ENCODE peak calls at places on chromosomes 16 and 17, in seven cellular contexts. One of them, this sample, is unnamed.

GRCh38 chr16:26317885-26318284 is 626.1 kb downstream of the HS3ST4 start:
- DNase-seq in tibial nerve: no peak
- DNase-seq in mesothelial cell of epicardium: no peak
- DNase-seq in neural crest cell: no peak
- DNase-seq in A549: no peak
- DNase-seq in MM.1S: no peak
- DNase-seq in fibroblast of the aortic adventitia: no peak
- DNase-seq in this sample: no peak

GRCh38 chr17:40404003-40404402 is 13.7 kb downstream of the TOP2A start:
- DNase-seq in tibial nerve: no peak
- DNase-seq in mesothelial cell of epicardium: no peak
- DNase-seq in neural crest cell: no peak
- DNase-seq in A549: no peak
- DNase-seq in MM.1S: no peak
- DNase-seq in fibroblast of the aortic adventitia: peak
- DNase-seq in this sample: no peak

GRCh38 chr17:6427284-6427781 is 7.6 kb downstream of the AIPL1 start:
- DNase-seq in tibial nerve: no peak
- DNase-seq in mesothelial cell of epicardium: no peak
- DNase-seq in neural crest cell: no peak
- DNase-seq in A549: no peak
- DNase-seq in MM.1S: peak
- DNase-seq in fibroblast of the aortic adventitia: peak
- DNase-seq in this sample: no peak

GRCh38 chr16:4315185-4316102 is at the start of gene GLIS2:
- DNase-seq in tibial nerve: peak
- DNase-seq in mesothelial cell of epicardium: peak
- DNase-seq in neural crest cell: peak
- DNase-seq in A549: peak
- DNase-seq in MM.1S: peak
- DNase-seq in fibroblast of the aortic adventitia: peak
- DNase-seq in this sample: peak

GRCh38 chr17:83065660-83066542 is 13.5 kb upstream of the METRNL start:
- DNase-seq in tibial nerve: peak
- DNase-seq in mesothelial cell of epicardium: peak
- DNase-seq in neural crest cell: no peak
- DNase-seq in A549: no peak
- DNase-seq in MM.1S: no peak
- DNase-seq in fibroblast of the aortic adventitia: no peak
- DNase-seq in this sample: no peak

GRCh38 chr16:3149630-3150345 is 15.0 kb downstream of the ZNF213 start:
- DNase-seq in tibial nerve: no peak
- DNase-seq in mesothelial cell of epicardium: peak
- DNase-seq in neural crest cell: peak
- DNase-seq in A549: peak
- DNase-seq in MM.1S: no peak
- DNase-seq in fibroblast of the aortic adventitia: peak
- DNase-seq in this sample: peak

GRCh38 chr17:55212880-55213279 is 51.9 kb upstream of the HLF start:
- DNase-seq in tibial nerve: no peak
- DNase-seq in mesothelial cell of epicardium: no peak
- DNase-seq in neural crest cell: no peak
- DNase-seq in A549: no peak
- DNase-seq in MM.1S: no peak
- DNase-seq in fibroblast of the aortic adventitia: no peak
- DNase-seq in this sample: no peak

GRCh38 chr16:15415411-15416070 is 18.8 kb upstream of the BMERB1 start:
- DNase-seq in tibial nerve: no peak
- DNase-seq in mesothelial cell of epicardium: no peak
- DNase-seq in neural crest cell: no peak
- DNase-seq in A549: no peak
- DNase-seq in MM.1S: no peak
- DNase-seq in fibroblast of the aortic adventitia: no peak
- DNase-seq in this sample: no peak

GRCh38 chr17:33038740-33039139 is 47.1 kb downstream of the SPACA3 start:
- DNase-seq in tibial nerve: no peak
- DNase-seq in mesothelial cell of epicardium: peak
- DNase-seq in neural crest cell: peak
- DNase-seq in A549: peak
- DNase-seq in MM.1S: no peak
- DNase-seq in fibroblast of the aortic adventitia: peak
- DNase-seq in this sample: peak

GRCh38 chr16:83400234-83400633 is 407.5 kb upstream of the HSBP1 start:
- DNase-seq in tibial nerve: no peak
- DNase-seq in mesothelial cell of epicardium: no peak
- DNase-seq in neural crest cell: no peak
- DNase-seq in A549: no peak
- DNase-seq in MM.1S: no peak
- DNase-seq in fibroblast of the aortic adventitia: no peak
- DNase-seq in this sample: peak

DNA sequence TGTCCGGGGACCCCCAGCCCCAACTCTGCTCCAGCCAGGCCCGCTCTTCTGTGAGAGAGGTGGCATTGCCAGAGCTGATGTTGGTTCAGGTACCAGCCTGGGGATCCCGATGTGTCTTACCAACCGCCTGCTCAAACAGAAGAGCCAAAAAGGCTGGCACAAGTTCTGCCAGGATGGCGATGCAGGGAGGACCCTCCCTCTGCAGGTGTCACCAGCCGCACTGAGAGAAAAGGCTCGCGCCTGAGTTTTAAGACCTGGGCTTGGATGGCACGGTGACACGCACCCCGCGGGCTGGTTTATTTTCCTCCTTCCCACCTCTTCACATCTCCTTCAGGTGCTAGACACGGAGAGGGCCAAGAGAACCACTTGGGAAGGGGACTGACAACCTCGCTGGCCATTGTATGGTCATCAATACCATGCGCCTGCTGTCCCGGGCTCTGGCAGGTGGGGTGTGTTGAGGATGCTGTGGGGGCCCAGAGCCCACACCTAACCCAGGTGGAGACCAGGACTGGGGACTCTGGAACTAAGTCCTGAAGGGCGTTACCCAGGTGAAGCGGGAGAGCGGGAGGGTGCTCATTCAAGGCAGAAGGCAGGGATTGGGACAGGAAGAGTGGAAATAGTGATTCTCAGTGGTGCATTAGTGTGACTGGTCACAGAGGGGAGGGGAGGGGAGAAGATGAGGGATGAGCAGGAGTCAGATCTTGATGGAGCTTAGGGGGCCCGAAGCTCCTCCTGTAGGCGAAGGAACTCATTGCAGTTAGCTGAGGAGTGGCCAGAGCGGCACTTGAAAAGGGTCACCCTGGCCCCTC is 16.3 kb downstream of the FOXJ1 start:
- DNase-seq in tibial nerve: no peak
- DNase-seq in mesothelial cell of epicardium: no peak
- DNase-seq in neural crest cell: no peak
- DNase-seq in A549: peak
- DNase-seq in MM.1S: no peak
- DNase-seq in fibroblast of the aortic adventitia: no peak
- DNase-seq in this sample: no peak
- TF ChIP-seq CTCF in tibial nerve: no peak
- TF ChIP-seq CTCF in mesothelial cell of epicardium: no peak
- TF ChIP-seq CTCF in neural crest cell: peak
- TF ChIP-seq CTCF in A549: no peak
- TF ChIP-seq CTCF in MM.1S: peak
- TF ChIP-seq CTCF in fibroblast of the aortic adventitia: peak
- TF ChIP-seq CTCF in this sample: no peak

GRCh38 chr17:74298690-74299617 is 24.9 kb downstream of the DNAI2 start:
- DNase-seq in tibial nerve: no peak
- DNase-seq in mesothelial cell of epicardium: no peak
- DNase-seq in neural crest cell: no peak
- DNase-seq in A549: no peak
- DNase-seq in MM.1S: no peak
- DNase-seq in fibroblast of the aortic adventitia: peak
- DNase-seq in this sample: no peak

GRCh38 chr17:74295625-74296547 is 21.9 kb downstream of the DNAI2 start:
- DNase-seq in tibial nerve: no peak
- DNase-seq in mesothelial cell of epicardium: no peak
- DNase-seq in neural crest cell: no peak
- DNase-seq in A549: no peak
- DNase-seq in MM.1S: no peak
- DNase-seq in fibroblast of the aortic adventitia: peak
- DNase-seq in this sample: no peak

GRCh38 chr17:74299618-74300009 is 25.6 kb downstream of the DNAI2 start:
- DNase-seq in tibial nerve: no peak
- DNase-seq in mesothelial cell of epicardium: no peak
- DNase-seq in neural crest cell: no peak
- DNase-seq in A549: no peak
- DNase-seq in MM.1S: no peak
- DNase-seq in fibroblast of the aortic adventitia: no peak
- DNase-seq in this sample: no peak

GRCh38 chr17:74297941-74298340 is 23.9 kb downstream of the DNAI2 start:
- DNase-seq in tibial nerve: no peak
- DNase-seq in mesothelial cell of epicardium: no peak
- DNase-seq in neural crest cell: no peak
- DNase-seq in A549: no peak
- DNase-seq in MM.1S: no peak
- DNase-seq in fibroblast of the aortic adventitia: peak
- DNase-seq in this sample: no peak

DNA sequence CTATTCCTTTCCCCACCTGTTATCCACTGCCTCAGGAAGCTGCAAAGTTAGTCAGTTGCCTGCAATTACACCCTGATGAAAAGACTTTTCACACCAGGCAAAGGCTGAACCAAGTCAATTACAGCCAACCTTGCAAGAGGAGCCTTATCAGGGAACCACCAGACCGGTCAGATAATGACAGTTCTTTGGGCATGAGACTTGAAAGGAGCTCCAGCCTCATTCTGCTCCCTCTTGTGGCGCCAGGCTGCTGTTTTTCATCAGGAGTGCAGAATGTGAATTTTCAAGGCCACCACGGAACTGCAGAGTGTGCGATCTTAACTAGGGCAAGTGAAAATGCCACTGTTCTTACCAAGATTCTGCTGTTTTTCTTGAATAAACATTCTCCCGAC is 22.5 kb downstream of the DNAI2 start:
- DNase-seq in tibial nerve: peak
- DNase-seq in mesothelial cell of epicardium: no peak
- DNase-seq in neural crest cell: peak
- DNase-seq in A549: peak
- DNase-seq in MM.1S: peak
- DNase-seq in fibroblast of the aortic adventitia: peak
- DNase-seq in this sample: peak
- TF ChIP-seq CTCF in tibial nerve: peak
- TF ChIP-seq CTCF in mesothelial cell of epicardium: peak
- TF ChIP-seq CTCF in neural crest cell: peak
- TF ChIP-seq CTCF in A549: peak
- TF ChIP-seq CTCF in MM.1S: peak
- TF ChIP-seq CTCF in fibroblast of the aortic adventitia: peak
- TF ChIP-seq CTCF in this sample: peak

GRCh38 chr16:70254095-70254964 is 2.6 kb upstream of the EXOSC6 start:
- DNase-seq in tibial nerve: no peak
- DNase-seq in mesothelial cell of epicardium: no peak
- DNase-seq in neural crest cell: no peak
- DNase-seq in A549: no peak
- DNase-seq in MM.1S: no peak
- DNase-seq in fibroblast of the aortic adventitia: no peak
- DNase-seq in this sample: no peak

GRCh38 chr16:70253291-70254094 is 1.8 kb upstream of the EXOSC6 start:
- DNase-seq in tibial nerve: no peak
- DNase-seq in mesothelial cell of epicardium: no peak
- DNase-seq in neural crest cell: peak
- DNase-seq in A549: peak
- DNase-seq in MM.1S: peak
- DNase-seq in fibroblast of the aortic adventitia: peak
- DNase-seq in this sample: peak

GRCh38 chr16:70251651-70252354 is at the start of gene EXOSC6:
- DNase-seq in tibial nerve: peak
- DNase-seq in mesothelial cell of epicardium: peak
- DNase-seq in neural crest cell: peak
- DNase-seq in A549: peak
- DNase-seq in MM.1S: peak
- DNase-seq in fibroblast of the aortic adventitia: peak
- DNase-seq in this sample: peak

GRCh38 chr16:70250748-70251650 is 741 bp downstream of the EXOSC6 start:
- DNase-seq in tibial nerve: no peak
- DNase-seq in mesothelial cell of epicardium: no peak
- DNase-seq in neural crest cell: peak
- DNase-seq in A549: peak
- DNase-seq in MM.1S: peak
- DNase-seq in fibroblast of the aortic adventitia: peak
- DNase-seq in this sample: peak

DNA sequence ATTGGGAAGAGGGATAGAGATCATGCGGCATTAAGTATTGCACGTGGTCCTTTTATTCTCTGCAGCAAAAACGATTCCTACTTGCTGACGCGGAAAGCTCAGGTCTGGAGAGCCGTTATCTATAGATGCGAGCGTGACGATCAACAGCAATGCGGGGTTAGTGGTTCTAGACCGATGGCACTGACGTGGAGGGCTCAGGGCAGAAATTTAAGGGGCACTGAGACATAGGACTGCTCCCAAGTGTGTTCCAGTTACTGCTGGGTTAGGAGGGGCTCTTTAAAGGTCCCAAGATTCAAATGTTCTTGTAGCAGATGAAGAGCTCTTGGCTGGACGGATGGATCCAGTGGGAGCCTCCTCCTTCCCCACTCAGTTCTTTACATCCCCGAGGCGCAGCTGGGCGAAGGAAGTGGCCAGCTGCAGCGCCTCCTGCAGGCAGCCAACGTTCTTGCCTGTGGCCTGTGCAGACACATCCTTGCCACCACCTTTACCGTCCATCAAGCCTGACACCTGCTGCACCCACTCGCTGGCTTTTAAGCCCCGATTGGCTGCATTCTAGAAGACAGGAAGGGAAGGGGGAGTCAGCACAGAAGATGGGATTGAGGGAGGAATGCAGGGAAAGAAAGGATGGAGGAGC is 732 bp upstream of the EXOSC6 start:
- DNase-seq in tibial nerve: no peak
- DNase-seq in mesothelial cell of epicardium: no peak
- DNase-seq in neural crest cell: peak
- DNase-seq in A549: peak
- DNase-seq in MM.1S: no peak
- DNase-seq in fibroblast of the aortic adventitia: peak
- DNase-seq in this sample: peak
- TF ChIP-seq CTCF in tibial nerve: no peak
- TF ChIP-seq CTCF in mesothelial cell of epicardium: peak
- TF ChIP-seq CTCF in neural crest cell: peak
- TF ChIP-seq CTCF in A549: peak
- TF ChIP-seq CTCF in MM.1S: peak
- TF ChIP-seq CTCF in fibroblast of the aortic adventitia: peak
- TF ChIP-seq CTCF in this sample: peak

DNA sequence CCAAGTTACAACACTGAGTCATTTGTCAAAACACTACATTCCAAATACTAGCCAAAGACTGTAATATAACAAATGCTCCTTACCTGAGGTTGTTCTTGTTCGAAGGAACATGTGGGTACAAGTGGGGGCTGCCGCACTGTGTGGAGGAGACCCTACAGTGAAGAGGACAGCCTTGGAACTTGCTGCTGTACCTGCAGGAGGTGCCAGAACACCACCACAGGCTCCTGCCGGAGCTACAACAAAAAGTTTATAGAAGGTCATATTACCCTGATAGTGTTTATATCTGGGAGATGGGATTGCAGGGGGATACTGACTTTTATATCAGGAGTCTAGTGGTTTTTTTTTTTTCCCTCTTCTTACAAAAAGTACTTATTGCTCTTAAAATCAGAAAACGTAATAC is 37.8 kb upstream of the ALDH3A1 start:
- DNase-seq in tibial nerve: no peak
- DNase-seq in mesothelial cell of epicardium: no peak
- DNase-seq in neural crest cell: no peak
- DNase-seq in A549: no peak
- DNase-seq in MM.1S: no peak
- DNase-seq in fibroblast of the aortic adventitia: peak
- DNase-seq in this sample: no peak
- TF ChIP-seq CTCF in tibial nerve: no peak
- TF ChIP-seq CTCF in mesothelial cell of epicardium: no peak
- TF ChIP-seq CTCF in neural crest cell: no peak
- TF ChIP-seq CTCF in A549: no peak
- TF ChIP-seq CTCF in MM.1S: no peak
- TF ChIP-seq CTCF in fibroblast of the aortic adventitia: no peak
- TF ChIP-seq CTCF in this sample: no peak

This sample was measured in endothelial cell.